ENCODE peak calls at places on chromosome 13, in seven cellular contexts. One of them, this sample, is unnamed.

GRCh38 chr13:73056054-73056962 is 2.5 kb upstream of the KLF5 start:
- DNase-seq in NCI-H1092: no peak
- DNase-seq in tibial nerve: no peak
- DNase-seq in stimulated activated CD4-positive, alpha-beta T cell treated with anti-CD3 and anti-CD28 coated beads, Interleukin-2, amount 100 ng/mL, for 48 hours: no peak
- DNase-seq in T follicular helper cell: no peak
- DNase-seq in SW480: peak
- DNase-seq in G401: no peak
- DNase-seq in this sample: peak

GRCh38 chr13:102597029-102598015 is 536 bp downstream of the TPP2 start:
- DNase-seq in NCI-H1092: no peak
- DNase-seq in tibial nerve: no peak
- DNase-seq in stimulated activated CD4-positive, alpha-beta T cell treated with anti-CD3 and anti-CD28 coated beads, Interleukin-2, amount 100 ng/mL, for 48 hours: peak
- DNase-seq in T follicular helper cell: no peak
- DNase-seq in SW480: peak
- DNase-seq in G401: peak
- DNase-seq in this sample: no peak

GRCh38 chr13:52001120-52001731 is 10.0 kb downstream of the ATP7B start:
- DNase-seq in NCI-H1092: no peak
- DNase-seq in tibial nerve: no peak
- DNase-seq in stimulated activated CD4-positive, alpha-beta T cell treated with anti-CD3 and anti-CD28 coated beads, Interleukin-2, amount 100 ng/mL, for 48 hours: no peak
- DNase-seq in T follicular helper cell: no peak
- DNase-seq in SW480: peak
- DNase-seq in G401: peak
- DNase-seq in this sample: peak

GRCh38 chr13:98014766-98015165 is 61.3 kb downstream of the IPO5 start:
- DNase-seq in NCI-H1092: no peak
- DNase-seq in tibial nerve: no peak
- DNase-seq in stimulated activated CD4-positive, alpha-beta T cell treated with anti-CD3 and anti-CD28 coated beads, Interleukin-2, amount 100 ng/mL, for 48 hours: no peak
- DNase-seq in T follicular helper cell: no peak
- DNase-seq in SW480: no peak
- DNase-seq in G401: no peak
- DNase-seq in this sample: no peak

GRCh38 chr13:58238972-58239773 is 607.6 kb downstream of the PCDH17 start:
- DNase-seq in NCI-H1092: no peak
- DNase-seq in tibial nerve: no peak
- DNase-seq in stimulated activated CD4-positive, alpha-beta T cell treated with anti-CD3 and anti-CD28 coated beads, Interleukin-2, amount 100 ng/mL, for 48 hours: no peak
- DNase-seq in T follicular helper cell: no peak
- DNase-seq in SW480: no peak
- DNase-seq in G401: no peak
- DNase-seq in this sample: no peak

GRCh38 chr13:40070357-40070756 is 414.9 kb downstream of the COG6 start:
- DNase-seq in NCI-H1092: no peak
- DNase-seq in tibial nerve: no peak
- DNase-seq in stimulated activated CD4-positive, alpha-beta T cell treated with anti-CD3 and anti-CD28 coated beads, Interleukin-2, amount 100 ng/mL, for 48 hours: no peak
- DNase-seq in T follicular helper cell: no peak
- DNase-seq in SW480: no peak
- DNase-seq in G401: no peak
- DNase-seq in this sample: no peak

GRCh38 chr13:49908637-49909036 is 27.5 kb downstream of the SPRYD7 start:
- DNase-seq in NCI-H1092: no peak
- DNase-seq in tibial nerve: no peak
- DNase-seq in stimulated activated CD4-positive, alpha-beta T cell treated with anti-CD3 and anti-CD28 coated beads, Interleukin-2, amount 100 ng/mL, for 48 hours: no peak
- DNase-seq in T follicular helper cell: no peak
- DNase-seq in SW480: no peak
- DNase-seq in G401: no peak
- DNase-seq in this sample: no peak

GRCh38 chr13:98454389-98454881 is 122.5 kb downstream of the STK24 start:
- DNase-seq in NCI-H1092: peak
- DNase-seq in tibial nerve: no peak
- DNase-seq in stimulated activated CD4-positive, alpha-beta T cell treated with anti-CD3 and anti-CD28 coated beads, Interleukin-2, amount 100 ng/mL, for 48 hours: no peak
- DNase-seq in T follicular helper cell: no peak
- DNase-seq in SW480: no peak
- DNase-seq in G401: peak
- DNase-seq in this sample: no peak

GRCh38 chr13:20156711-20157110 is 4.1 kb downstream of the GJA3 start:
- DNase-seq in NCI-H1092: no peak
- DNase-seq in tibial nerve: no peak
- DNase-seq in stimulated activated CD4-positive, alpha-beta T cell treated with anti-CD3 and anti-CD28 coated beads, Interleukin-2, amount 100 ng/mL, for 48 hours: no peak
- DNase-seq in T follicular helper cell: no peak
- DNase-seq in SW480: no peak
- DNase-seq in G401: no peak
- DNase-seq in this sample: no peak

GRCh38 chr13:99926014-99926731 is 45.4 kb downstream of the ZIC5 start:
- DNase-seq in NCI-H1092: peak
- DNase-seq in tibial nerve: no peak
- DNase-seq in stimulated activated CD4-positive, alpha-beta T cell treated with anti-CD3 and anti-CD28 coated beads, Interleukin-2, amount 100 ng/mL, for 48 hours: no peak
- DNase-seq in T follicular helper cell: no peak
- DNase-seq in SW480: peak
- DNase-seq in G401: peak
- DNase-seq in this sample: peak

GRCh38 chr13:26528527-26528926 is 29.0 kb upstream of the WASF3 start:
- DNase-seq in NCI-H1092: no peak
- DNase-seq in tibial nerve: no peak
- DNase-seq in stimulated activated CD4-positive, alpha-beta T cell treated with anti-CD3 and anti-CD28 coated beads, Interleukin-2, amount 100 ng/mL, for 48 hours: no peak
- DNase-seq in T follicular helper cell: no peak
- DNase-seq in SW480: no peak
- DNase-seq in G401: no peak
- DNase-seq in this sample: no peak

GRCh38 chr13:52348983-52349780 is 56.8 kb downstream of the THSD1 start:
- DNase-seq in NCI-H1092: no peak
- DNase-seq in tibial nerve: no peak
- DNase-seq in stimulated activated CD4-positive, alpha-beta T cell treated with anti-CD3 and anti-CD28 coated beads, Interleukin-2, amount 100 ng/mL, for 48 hours: no peak
- DNase-seq in T follicular helper cell: no peak
- DNase-seq in SW480: peak
- DNase-seq in G401: no peak
- DNase-seq in this sample: peak

GRCh38 chr13:27054760-27055159 is 116.9 kb downstream of the USP12 start:
- DNase-seq in NCI-H1092: no peak
- DNase-seq in tibial nerve: no peak
- DNase-seq in stimulated activated CD4-positive, alpha-beta T cell treated with anti-CD3 and anti-CD28 coated beads, Interleukin-2, amount 100 ng/mL, for 48 hours: no peak
- DNase-seq in T follicular helper cell: no peak
- DNase-seq in SW480: no peak
- DNase-seq in G401: no peak
- DNase-seq in this sample: no peak

This sample was measured in NCI-H460.